ENCODE peak calls at places on chromosomes 7 and 10, in nine cellular contexts. Q, M, D, T, L, K, X, A and F are unnamed samples.

GRCh38 chr7:11436317-11436716 is 395.7 kb downstream of the THSD7A start:
- DNase-seq in D (no peak), T (no peak), M (no peak), A (no peak), Q (peak), X (no peak), K (no peak), L (no peak), F (no peak)

GRCh38 chr7:134777470-134777869 is 2.0 kb upstream of the CALD1 start:
- DNase-seq in D (no peak), L (no peak), M (no peak), T (no peak), K (no peak), A (no peak), Q (no peak), X (no peak), F (no peak)

GRCh38 chr7:151010307-151011096 is 13.8 kb downstream of the ATG9B start:
- DNase-seq in T (no peak), L (no peak), D (no peak), M (no peak), K (no peak), Q (no peak), X (peak), A (no peak), F (peak)

GRCh38 chr10:129725482-129725881 is 238.6 kb downstream of the EBF3 start:
- DNase-seq in M (no peak), A (no peak), T (no peak), Q (no peak), D (no peak), K (no peak), X (peak), L (no peak), F (no peak)

GRCh38 chr7:50591098-50591479 is 25.9 kb upstream of the DDC start:
- DNase-seq in L (no peak), D (no peak), X (no peak), M (no peak), T (no peak), Q (no peak), K (no peak), A (no peak), F (no peak)

GRCh38 chr10:88091490-88092061 is 228.2 kb downstream of the PTEN start:
- DNase-seq in D (no peak), Q (no peak), T (peak), M (no peak), K (no peak), A (peak), X (peak), L (no peak), F (peak)

GRCh38 chr10:75440271-75440793 is 8.9 kb downstream of the LRMDA start:
- DNase-seq in M (no peak), L (no peak), A (no peak), T (no peak), Q (no peak), D (no peak), K (no peak), X (no peak), F (no peak)

GRCh38 chr7:132436121-132436520 is 140.1 kb downstream of the PLXNA4 start:
- DNase-seq in X (peak), M (no peak), L (no peak), T (no peak), Q (no peak), K (no peak), D (no peak), A (no peak), F (no peak)

GRCh38 chr7:105978974-105979373 is 15.9 kb downstream of the CDHR3 start:
- DNase-seq in Q (no peak), K (no peak), M (no peak), D (no peak), A (no peak), L (no peak), T (no peak), X (no peak), F (no peak)

GRCh38 chr7:127865466-127865865 is 165.8 kb downstream of the LRRC4 start:
- DNase-seq in K (no peak), Q (peak), A (no peak), D (no peak), T (no peak), M (no peak), L (no peak), X (no peak), F (no peak)

GRCh38 chr10:35446439-35446838 is 110.1 kb downstream of the CCNY start:
- DNase-seq in K (no peak), T (no peak), A (no peak), Q (no peak), L (no peak), D (no peak), M (no peak), X (no peak), F (no peak)

GRCh38 chr10:86253171-86254072 is 113.2 kb downstream of the GRID1 start:
- DNase-seq in M (no peak), Q (no peak), L (no peak), K (no peak), T (no peak), X (peak), D (no peak), A (no peak), F (no peak)

GRCh38 chr10:4581929-4582328 is 244.1 kb upstream of the AKR1E2 start:
- DNase-seq in A (no peak), L (no peak), Q (no peak), X (no peak), M (no peak), D (no peak), T (no peak), K (no peak), F (no peak)

GRCh38 chr10:44902838-44903545 is 8.1 kb upstream of the TMEM72 start:
- DNase-seq in X (no peak), D (peak), K (peak), A (no peak), T (no peak), L (no peak), Q (no peak), M (no peak), F (no peak)